ENCODE peak calls at places on chromosomes 12 and 14, in four cellular contexts. One of them, this sample, is unnamed.

GRCh38 chr14:68987653-68988036 is 8.5 kb upstream of the ACTN1 start:
- DNase-seq in activated effector memory CD4-positive, alpha-beta T cell treated with Interleukin-2 at 50 U/mL for 16 hours: no peak
- DNase-seq in NCI-H1436: peak
- DNase-seq in cerebellar cortex: peak
- DNase-seq in this sample: no peak

GRCh38 chr14:94342334-94342934 is 19.3 kb upstream of the SERPINA6 start:
- DNase-seq in cerebellar cortex: peak
- DNase-seq in NCI-H1436: no peak
- DNase-seq in activated effector memory CD4-positive, alpha-beta T cell treated with Interleukin-2 at 50 U/mL for 16 hours: no peak
- DNase-seq in this sample: peak

GRCh38 chr12:124321040-124321481 is 26.2 kb downstream of the RFLNA start:
- DNase-seq in activated effector memory CD4-positive, alpha-beta T cell treated with Interleukin-2 at 50 U/mL for 16 hours: peak
- DNase-seq in cerebellar cortex: peak
- DNase-seq in NCI-H1436: peak
- DNase-seq in this sample: peak

GRCh38 chr14:46140445-46140844 is 511.1 kb downstream of the RPL10L start:
- DNase-seq in NCI-H1436: no peak
- DNase-seq in activated effector memory CD4-positive, alpha-beta T cell treated with Interleukin-2 at 50 U/mL for 16 hours: no peak
- DNase-seq in cerebellar cortex: no peak
- DNase-seq in this sample: no peak

GRCh38 chr12:108629824-108630476 is 3.7 kb downstream of the SELPLG start:
- DNase-seq in cerebellar cortex: no peak
- DNase-seq in activated effector memory CD4-positive, alpha-beta T cell treated with Interleukin-2 at 50 U/mL for 16 hours: no peak
- DNase-seq in NCI-H1436: no peak
- DNase-seq in this sample: peak

GRCh38 chr14:47541652-47542051 is 133.8 kb downstream of the MDGA2 start:
- DNase-seq in NCI-H1436: no peak
- DNase-seq in activated effector memory CD4-positive, alpha-beta T cell treated with Interleukin-2 at 50 U/mL for 16 hours: no peak
- DNase-seq in cerebellar cortex: no peak
- DNase-seq in this sample: no peak

GRCh38 chr12:52684431-52684830 is 4.2 kb upstream of the KRT1 start:
- DNase-seq in NCI-H1436: no peak
- DNase-seq in activated effector memory CD4-positive, alpha-beta T cell treated with Interleukin-2 at 50 U/mL for 16 hours: no peak
- DNase-seq in cerebellar cortex: no peak
- DNase-seq in this sample: no peak

GRCh38 chr12:643478-644292 is 19.6 kb downstream of the NINJ2 start:
- DNase-seq in activated effector memory CD4-positive, alpha-beta T cell treated with Interleukin-2 at 50 U/mL for 16 hours: peak
- DNase-seq in NCI-H1436: no peak
- DNase-seq in cerebellar cortex: no peak
- DNase-seq in this sample: no peak

GRCh38 chr12:2958432-2959193 is 584 bp upstream of the TEAD4 start:
- DNase-seq in NCI-H1436: no peak
- DNase-seq in activated effector memory CD4-positive, alpha-beta T cell treated with Interleukin-2 at 50 U/mL for 16 hours: no peak
- DNase-seq in cerebellar cortex: peak
- DNase-seq in this sample: peak

GRCh38 chr12:110689601-110690430 is 901 bp upstream of the HVCN1 start:
- DNase-seq in activated effector memory CD4-positive, alpha-beta T cell treated with Interleukin-2 at 50 U/mL for 16 hours: no peak
- DNase-seq in NCI-H1436: no peak
- DNase-seq in cerebellar cortex: no peak
- DNase-seq in this sample: no peak

GRCh38 chr14:32449640-32450039 is 120.5 kb downstream of the AKAP6 start:
- DNase-seq in activated effector memory CD4-positive, alpha-beta T cell treated with Interleukin-2 at 50 U/mL for 16 hours: no peak
- DNase-seq in cerebellar cortex: no peak
- DNase-seq in NCI-H1436: no peak
- DNase-seq in this sample: no peak

GRCh38 chr14:76687611-76688372 is 73.5 kb upstream of the VASH1 start:
- DNase-seq in cerebellar cortex: no peak
- DNase-seq in NCI-H1436: no peak
- DNase-seq in activated effector memory CD4-positive, alpha-beta T cell treated with Interleukin-2 at 50 U/mL for 16 hours: no peak
- DNase-seq in this sample: no peak

GRCh38 chr14:62654641-62655040 is 390.6 kb downstream of the KCNH5 start:
- DNase-seq in activated effector memory CD4-positive, alpha-beta T cell treated with Interleukin-2 at 50 U/mL for 16 hours: no peak
- DNase-seq in cerebellar cortex: no peak
- DNase-seq in NCI-H1436: no peak
- DNase-seq in this sample: no peak

GRCh38 chr12:58387199-58387598 is 445.8 kb downstream of the ATP23 start:
- DNase-seq in NCI-H1436: no peak
- DNase-seq in cerebellar cortex: no peak
- DNase-seq in activated effector memory CD4-positive, alpha-beta T cell treated with Interleukin-2 at 50 U/mL for 16 hours: no peak
- DNase-seq in this sample: peak

GRCh38 chr14:73725116-73726024 is 11.2 kb upstream of the PNMA1 start:
- DNase-seq in NCI-H1436: no peak
- DNase-seq in activated effector memory CD4-positive, alpha-beta T cell treated with Interleukin-2 at 50 U/mL for 16 hours: no peak
- DNase-seq in cerebellar cortex: no peak
- DNase-seq in this sample: peak

GRCh38 chr12:49220972-49221371 is 32.1 kb upstream of the TUBA1A start:
- DNase-seq in cerebellar cortex: no peak
- DNase-seq in NCI-H1436: no peak
- DNase-seq in activated effector memory CD4-positive, alpha-beta T cell treated with Interleukin-2 at 50 U/mL for 16 hours: no peak
- DNase-seq in this sample: no peak

GRCh38 chr14:54975856-54976255 is 51.0 kb downstream of the WDHD1 start:
- DNase-seq in activated effector memory CD4-positive, alpha-beta T cell treated with Interleukin-2 at 50 U/mL for 16 hours: no peak
- DNase-seq in NCI-H1436: no peak
- DNase-seq in cerebellar cortex: no peak
- DNase-seq in this sample: no peak

GRCh38 chr12:89494411-89495231 is 30.0 kb downstream of the GALNT4 start:
- DNase-seq in cerebellar cortex: no peak
- DNase-seq in NCI-H1436: no peak
- DNase-seq in activated effector memory CD4-positive, alpha-beta T cell treated with Interleukin-2 at 50 U/mL for 16 hours: no peak
- DNase-seq in this sample: no peak

GRCh38 chr12:29310899-29311298 is 70.1 kb downstream of the ERGIC2 start:
- DNase-seq in activated effector memory CD4-positive, alpha-beta T cell treated with Interleukin-2 at 50 U/mL for 16 hours: no peak
- DNase-seq in cerebellar cortex: no peak
- DNase-seq in NCI-H1436: no peak
- DNase-seq in this sample: no peak

GRCh38 chr12:44972746-44973421 is 78.0 kb downstream of the DBX2 start:
- DNase-seq in cerebellar cortex: peak
- DNase-seq in NCI-H1436: no peak
- DNase-seq in activated effector memory CD4-positive, alpha-beta T cell treated with Interleukin-2 at 50 U/mL for 16 hours: no peak
- DNase-seq in this sample: no peak

GRCh38 chr14:51929156-51929555 is 60.2 kb upstream of the RTRAF start:
- DNase-seq in NCI-H1436: no peak
- DNase-seq in cerebellar cortex: no peak
- DNase-seq in activated effector memory CD4-positive, alpha-beta T cell treated with Interleukin-2 at 50 U/mL for 16 hours: no peak
- DNase-seq in this sample: no peak

GRCh38 chr12:39095636-39096330 is 190.4 kb upstream of the CPNE8 start:
- DNase-seq in activated effector memory CD4-positive, alpha-beta T cell treated with Interleukin-2 at 50 U/mL for 16 hours: no peak
- DNase-seq in NCI-H1436: no peak
- DNase-seq in cerebellar cortex: no peak
- DNase-seq in this sample: no peak

GRCh38 chr12:78442454-78442801 is 422.1 kb upstream of the SYT1 start:
- DNase-seq in cerebellar cortex: no peak
- DNase-seq in NCI-H1436: no peak
- DNase-seq in activated effector memory CD4-positive, alpha-beta T cell treated with Interleukin-2 at 50 U/mL for 16 hours: no peak
- DNase-seq in this sample: no peak

GRCh38 chr14:101174522-101174838 is 271.0 kb upstream of the RTL1 start:
- DNase-seq in cerebellar cortex: peak
- DNase-seq in activated effector memory CD4-positive, alpha-beta T cell treated with Interleukin-2 at 50 U/mL for 16 hours: no peak
- DNase-seq in NCI-H1436: no peak
- DNase-seq in this sample: no peak

GRCh38 chr14:59484611-59485174 is 376 bp downstream of the JKAMP start:
- DNase-seq in NCI-H1436: no peak
- DNase-seq in cerebellar cortex: no peak
- DNase-seq in activated effector memory CD4-positive, alpha-beta T cell treated with Interleukin-2 at 50 U/mL for 16 hours: no peak
- DNase-seq in this sample: no peak

This sample was measured in RCC 7860.